ENCODE peak calls at places on chromosomes 1 and 21, in five cellular contexts. One of them, this sample, is unnamed. For H3K4me1, the result is how much of the 10 kb centered on the place peaks cover.

GRCh38 chr1:228400692-228401454 is 5.8 kb downstream of the TRIM11 start:
- DNase-seq in SJCRH30: no peak
- DNase-seq in right lobe of liver: peak
- DNase-seq in GM23248: no peak
- DNase-seq in K562: no peak
- DNase-seq in this sample: no peak

GRCh38 chr1:233211595-233211994 is 83.9 kb downstream of the PCNX2 start:
- DNase-seq in SJCRH30: no peak
- DNase-seq in right lobe of liver: no peak
- DNase-seq in GM23248: peak
- DNase-seq in K562: no peak
- DNase-seq in this sample: no peak

GRCh38 chr21:39373634-39374033 is 24.7 kb upstream of the HMGN1 start:
- DNase-seq in K562: peak
- DNase-seq in GM23248: peak
- DNase-seq in right lobe of liver: no peak
- DNase-seq in SJCRH30: peak
- DNase-seq in this sample: peak

GRCh38 chr1:11749996-11750395 is 12.0 kb upstream of the C1orf167 start:
- DNase-seq in right lobe of liver: no peak
- DNase-seq in GM23248: no peak
- DNase-seq in SJCRH30: no peak
- DNase-seq in K562: no peak
- DNase-seq in this sample: no peak

GRCh38 chr1:42177551-42177981 is 13.0 kb upstream of the GUCA2A start:
- DNase-seq in right lobe of liver: no peak
- DNase-seq in SJCRH30: no peak
- DNase-seq in GM23248: peak
- DNase-seq in K562: no peak
- DNase-seq in this sample: no peak

GRCh38 chr1:236173174-236173767 is 30.9 kb downstream of the GPR137B start:
- DNase-seq in K562: no peak
- DNase-seq in right lobe of liver: no peak
- DNase-seq in GM23248: no peak
- DNase-seq in SJCRH30: no peak
- DNase-seq in this sample: no peak

GRCh38 chr1:151435174-151435573 is 24.1 kb downstream of the POGZ start:
- DNase-seq in SJCRH30: no peak
- DNase-seq in GM23248: peak
- DNase-seq in K562: no peak
- DNase-seq in right lobe of liver: no peak
- DNase-seq in this sample: no peak

GRCh38 chr1:200409761-200410565 is at the start of gene ZNF281:
- DNase-seq in right lobe of liver: peak
- DNase-seq in SJCRH30: peak
- DNase-seq in GM23248: peak
- DNase-seq in K562: peak
- DNase-seq in this sample: peak

GRCh38 chr1:3543076-3544049 is 67.9 kb downstream of the MEGF6 start:
- DNase-seq in SJCRH30: no peak
- DNase-seq in K562: no peak
- DNase-seq in right lobe of liver: no peak
- DNase-seq in GM23248: peak
- DNase-seq in this sample: no peak

GRCh38 chr1:164703971-164704411 is 145.0 kb downstream of the PBX1 start:
- DNase-seq in GM23248: no peak
- DNase-seq in right lobe of liver: no peak
- DNase-seq in SJCRH30: no peak
- DNase-seq in K562: no peak
- DNase-seq in this sample: no peak

GRCh38 chr1:33141216-33141615 is 40.6 kb downstream of the TRIM62 start:
- DNase-seq in K562: no peak
- DNase-seq in GM23248: no peak
- DNase-seq in SJCRH30: no peak
- DNase-seq in right lobe of liver: no peak
- DNase-seq in this sample: no peak

GRCh38 chr1:1347663-1348419 is 1.4 kb downstream of the DVL1 start:
- DNase-seq in SJCRH30: peak
- DNase-seq in GM23248: peak
- DNase-seq in right lobe of liver: peak
- DNase-seq in K562: peak
- DNase-seq in this sample: peak

GRCh38 chr1:198467342-198467741 is 73.1 kb downstream of the ATP6V1G3 start:
- DNase-seq in SJCRH30: no peak
- DNase-seq in K562: no peak
- DNase-seq in right lobe of liver: no peak
- DNase-seq in GM23248: no peak
- DNase-seq in this sample: no peak

GRCh38 chr1:66388918-66389317 is 145.0 kb upstream of the SGIP1 start:
- DNase-seq in K562: no peak
- DNase-seq in GM23248: no peak
- DNase-seq in SJCRH30: no peak
- DNase-seq in right lobe of liver: no peak
- DNase-seq in this sample: no peak

DNA sequence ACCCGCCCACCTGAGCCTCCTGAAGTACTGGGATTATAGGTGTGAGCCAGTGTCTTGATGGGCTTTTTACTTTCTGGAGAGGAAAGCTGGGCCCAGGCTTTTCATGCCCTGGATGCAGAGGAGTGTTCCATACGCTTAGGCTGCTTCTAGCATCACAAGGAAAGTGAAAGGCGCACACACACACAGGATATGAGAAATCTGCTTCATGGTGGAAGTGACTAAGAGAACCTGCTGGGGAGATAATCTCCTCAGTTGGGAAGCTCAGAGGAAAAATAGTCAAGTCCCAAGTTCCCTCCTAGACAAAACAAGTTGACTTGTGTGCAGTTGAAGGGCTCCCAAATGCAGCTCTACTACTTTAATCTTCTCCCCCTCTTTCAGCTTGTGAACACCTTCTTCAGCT is 2.2 kb downstream of the NUDC start:
- DNase-seq in right lobe of liver: no peak
- DNase-seq in GM23248: peak
- DNase-seq in K562: no peak
- DNase-seq in SJCRH30: no peak
- DNase-seq in this sample: no peak
- H3K4me3 ChIP-seq in right lobe of liver: no peak
- H3K4me3 ChIP-seq in GM23248: no peak
- H3K4me3 ChIP-seq in K562: no peak
- H3K4me3 ChIP-seq in SJCRH30: no peak
- H3K4me3 ChIP-seq in this sample: no peak

DNA sequence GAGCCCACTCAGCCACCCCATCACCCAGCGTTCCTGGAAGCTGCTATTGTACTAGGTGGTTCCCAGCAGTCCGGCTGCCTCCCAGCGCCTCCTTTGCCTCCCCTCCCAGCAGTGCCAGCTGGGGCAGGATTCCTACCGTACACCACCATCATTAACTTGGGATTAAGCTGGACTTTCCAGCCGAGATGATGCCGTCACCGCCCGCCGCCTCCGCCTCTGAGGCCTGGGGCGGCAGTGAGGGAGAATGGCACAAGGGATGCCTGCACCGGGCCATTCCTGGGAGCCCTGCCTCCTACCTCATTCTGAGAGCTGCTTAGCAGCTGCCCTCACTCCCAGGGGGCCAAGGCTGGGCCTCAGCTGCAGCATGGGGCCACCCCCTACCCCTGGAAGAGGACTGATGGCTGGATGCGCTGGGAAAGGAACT is 13.2 kb downstream of the CNTN2 start:
- DNase-seq in K562: no peak
- DNase-seq in GM23248: no peak
- DNase-seq in right lobe of liver: no peak
- DNase-seq in SJCRH30: peak
- DNase-seq in this sample: no peak
- H3K4me1 ChIP-seq in K562: under half
- H3K4me1 ChIP-seq in GM23248: under half
- H3K4me1 ChIP-seq in right lobe of liver: under half
- H3K4me1 ChIP-seq in SJCRH30: under half
- H3K4me1 ChIP-seq in this sample: under half

GRCh38 chr21:33892853-33893252 is 22.8 kb downstream of the ATP5PO start:
- DNase-seq in right lobe of liver: no peak
- DNase-seq in GM23248: no peak
- DNase-seq in SJCRH30: peak
- DNase-seq in K562: peak
- DNase-seq in this sample: peak

GRCh38 chr21:33895356-33895755 is 20.2 kb downstream of the ATP5PO start:
- DNase-seq in right lobe of liver: no peak
- DNase-seq in GM23248: no peak
- DNase-seq in SJCRH30: no peak
- DNase-seq in K562: no peak
- DNase-seq in this sample: no peak

GRCh38 chr21:33893917-33894316 is 21.7 kb downstream of the ATP5PO start:
- DNase-seq in GM23248: no peak
- DNase-seq in K562: no peak
- DNase-seq in right lobe of liver: no peak
- DNase-seq in SJCRH30: peak
- DNase-seq in this sample: no peak

GRCh38 chr21:33896691-33897090 is 18.9 kb downstream of the ATP5PO start:
- DNase-seq in SJCRH30: no peak
- DNase-seq in right lobe of liver: no peak
- DNase-seq in GM23248: no peak
- DNase-seq in K562: no peak
- DNase-seq in this sample: no peak

DNA sequence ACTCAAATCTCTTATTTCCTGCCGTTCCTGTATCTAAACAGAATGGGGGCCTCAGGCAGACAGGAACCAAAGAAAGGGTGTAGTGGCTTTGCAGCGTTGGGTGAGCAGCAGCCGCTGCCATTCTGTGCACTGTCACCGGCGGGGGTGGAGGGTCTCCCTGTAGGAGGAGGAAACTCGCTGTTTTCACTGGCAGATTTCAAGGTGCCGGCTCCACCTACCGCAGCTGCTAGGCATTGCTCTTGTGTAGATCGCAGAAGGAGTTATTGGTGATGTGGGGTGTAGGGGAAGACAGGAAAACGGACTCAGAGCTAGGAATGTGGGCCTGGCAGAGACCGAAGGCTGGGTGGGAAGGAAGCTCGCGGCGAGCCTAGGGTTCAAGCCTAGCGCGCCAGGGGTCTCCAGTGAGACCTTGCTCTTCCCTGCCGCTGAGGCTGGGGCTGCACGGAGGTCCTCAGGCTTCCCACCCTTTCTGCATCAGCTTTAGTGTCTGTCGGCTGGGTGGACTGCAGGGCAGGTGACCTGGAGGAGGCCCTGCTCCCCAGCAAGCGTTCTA is 20.8 kb downstream of the ATP5PO start:
- DNase-seq in K562: peak
- DNase-seq in right lobe of liver: peak
- DNase-seq in GM23248: peak
- DNase-seq in SJCRH30: peak
- DNase-seq in this sample: peak
- H3K4me3 ChIP-seq in K562: no peak
- H3K4me3 ChIP-seq in right lobe of liver: no peak
- H3K4me3 ChIP-seq in GM23248: peak
- H3K4me3 ChIP-seq in SJCRH30: peak
- H3K4me3 ChIP-seq in this sample: no peak

GRCh38 chr1:93668951-93669350 is 12.7 kb downstream of the BCAR3 start:
- DNase-seq in GM23248: no peak
- DNase-seq in SJCRH30: no peak
- DNase-seq in right lobe of liver: no peak
- DNase-seq in K562: no peak
- DNase-seq in this sample: no peak

GRCh38 chr1:93670141-93670540 is 11.5 kb downstream of the BCAR3 start:
- DNase-seq in right lobe of liver: no peak
- DNase-seq in SJCRH30: peak
- DNase-seq in GM23248: peak
- DNase-seq in K562: no peak
- DNase-seq in this sample: no peak

GRCh38 chr1:93668121-93668520 is 13.5 kb downstream of the BCAR3 start:
- DNase-seq in GM23248: no peak
- DNase-seq in K562: no peak
- DNase-seq in right lobe of liver: no peak
- DNase-seq in SJCRH30: peak
- DNase-seq in this sample: no peak

GRCh38 chr1:93667642-93668041 is 14.0 kb downstream of the BCAR3 start:
- DNase-seq in right lobe of liver: no peak
- DNase-seq in K562: no peak
- DNase-seq in GM23248: no peak
- DNase-seq in SJCRH30: peak
- DNase-seq in this sample: no peak

DNA sequence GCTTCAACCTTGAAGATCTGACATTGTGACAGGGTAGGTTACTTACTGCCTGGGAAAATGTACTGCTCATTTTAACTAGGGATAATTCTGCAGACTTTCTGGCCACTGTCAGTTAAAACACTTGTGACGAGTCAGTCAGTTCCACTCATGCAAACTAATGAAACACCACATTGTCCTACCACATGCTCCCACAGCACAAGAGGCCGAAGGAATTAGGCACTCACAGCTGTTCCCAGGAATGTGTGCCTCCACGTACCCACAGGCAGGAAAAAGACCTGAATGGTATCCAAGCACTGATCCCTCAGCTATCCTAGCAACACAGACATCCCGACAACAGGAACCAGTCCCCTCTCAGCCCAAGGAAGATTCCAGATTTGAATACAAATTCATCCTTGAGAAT is 12.3 kb downstream of the BCAR3 start:
- DNase-seq in K562: no peak
- DNase-seq in GM23248: peak
- DNase-seq in right lobe of liver: no peak
- DNase-seq in SJCRH30: peak
- DNase-seq in this sample: no peak
- H3K4me1 ChIP-seq in K562: under half
- H3K4me1 ChIP-seq in GM23248: half or more
- H3K4me1 ChIP-seq in right lobe of liver: under half
- H3K4me1 ChIP-seq in SJCRH30: half or more
- H3K4me1 ChIP-seq in this sample: under half

GRCh38 chr1:159141584-159142518 is 29.6 kb upstream of the CADM3 start:
- DNase-seq in K562: peak
- DNase-seq in SJCRH30: no peak
- DNase-seq in right lobe of liver: no peak
- DNase-seq in GM23248: peak
- DNase-seq in this sample: peak
- H3K4me3 ChIP-seq in K562: no peak
- H3K4me3 ChIP-seq in SJCRH30: no peak
- H3K4me3 ChIP-seq in right lobe of liver: no peak
- H3K4me3 ChIP-seq in GM23248: peak
- H3K4me3 ChIP-seq in this sample: no peak

This sample was measured in HAP-1.